ENCODE peak calls at places on chromosomes 11 and 22, in seven cellular contexts. One of them, this sample, is unnamed.

GRCh38 chr11:92296138-92296515 is 71.5 kb downstream of the FAT3 start:
- DNase-seq in uterus: no peak
- DNase-seq in prostate gland: no peak
- DNase-seq in IMR-90: peak; percentile 45
- DNase-seq in body of pancreas: no peak
- DNase-seq in HepG2: no peak
- DNase-seq in K562: no peak
- DNase-seq in this sample: no peak

GRCh38 chr11:132453411-132453810 is 1078.9 kb downstream of the OPCML start:
- DNase-seq in uterus: no peak
- DNase-seq in prostate gland: no peak
- DNase-seq in body of pancreas: no peak
- DNase-seq in K562: no peak
- DNase-seq in IMR-90: no peak
- DNase-seq in HepG2: no peak
- DNase-seq in this sample: no peak

GRCh38 chr11:1714908-1715885 is 18.2 kb downstream of the KRTAP5-6 start:
- DNase-seq in uterus: no peak
- DNase-seq in K562: no peak
- DNase-seq in body of pancreas: no peak
- DNase-seq in HepG2: no peak
- DNase-seq in prostate gland: no peak
- DNase-seq in IMR-90: no peak
- DNase-seq in this sample: no peak

GRCh38 chr11:24163146-24163545 is 333.7 kb upstream of the LUZP2 start:
- DNase-seq in K562: no peak
- DNase-seq in uterus: no peak
- DNase-seq in HepG2: no peak
- DNase-seq in body of pancreas: no peak
- DNase-seq in prostate gland: no peak
- DNase-seq in IMR-90: peak; percentile 15
- DNase-seq in this sample: no peak

GRCh38 chr11:2474059-2474901 is 29.5 kb downstream of the KCNQ1 start:
- DNase-seq in prostate gland: no peak
- DNase-seq in IMR-90: no peak
- DNase-seq in K562: no peak
- DNase-seq in HepG2: no peak
- DNase-seq in body of pancreas: no peak
- DNase-seq in uterus: no peak
- DNase-seq in this sample: no peak

GRCh38 chr11:62208785-62209144 is 292 bp downstream of the SCGB2A1 start:
- DNase-seq in body of pancreas: no peak
- DNase-seq in K562: no peak
- DNase-seq in uterus: no peak
- DNase-seq in prostate gland: no peak
- DNase-seq in IMR-90: no peak
- DNase-seq in HepG2: no peak
- DNase-seq in this sample: no peak

GRCh38 chr11:71977743-71978418 is 20.8 kb upstream of the IL18BP start:
- DNase-seq in uterus: peak; percentile 59
- DNase-seq in body of pancreas: peak; percentile 69
- DNase-seq in IMR-90: peak; percentile 57
- DNase-seq in K562: peak; percentile 37
- DNase-seq in HepG2: peak; percentile 36
- DNase-seq in prostate gland: peak; percentile 52
- DNase-seq in this sample: peak; percentile 72

GRCh38 chr22:37126882-37127281 is 17.4 kb upstream of the TMPRSS6 start:
- DNase-seq in body of pancreas: no peak
- DNase-seq in prostate gland: no peak
- DNase-seq in uterus: no peak
- DNase-seq in IMR-90: no peak
- DNase-seq in HepG2: no peak
- DNase-seq in K562: peak; percentile 16
- DNase-seq in this sample: no peak

GRCh38 chr22:26276530-26277200 is 107.4 kb downstream of the SEZ6L start:
- DNase-seq in HepG2: no peak
- DNase-seq in body of pancreas: no peak
- DNase-seq in K562: no peak
- DNase-seq in IMR-90: no peak
- DNase-seq in uterus: no peak
- DNase-seq in prostate gland: no peak
- DNase-seq in this sample: no peak

GRCh38 chr11:95596011-95596489 is 193.5 kb downstream of the FAM76B start:
- DNase-seq in body of pancreas: no peak
- DNase-seq in K562: no peak
- DNase-seq in prostate gland: no peak
- DNase-seq in HepG2: no peak
- DNase-seq in IMR-90: peak; percentile 39
- DNase-seq in uterus: no peak
- DNase-seq in this sample: no peak

GRCh38 chr11:122215244-122215992 is 99.4 kb upstream of the BLID start:
- DNase-seq in IMR-90: peak; percentile 99
- DNase-seq in K562: peak; percentile 23
- DNase-seq in body of pancreas: peak; percentile 69
- DNase-seq in HepG2: peak; percentile 29
- DNase-seq in prostate gland: peak; percentile 40
- DNase-seq in uterus: peak; percentile 82
- DNase-seq in this sample: peak; percentile 73

GRCh38 chr11:3154001-3154599 is 11.0 kb downstream of the OSBPL5 start:
- DNase-seq in prostate gland: no peak
- DNase-seq in HepG2: no peak
- DNase-seq in IMR-90: no peak
- DNase-seq in uterus: no peak
- DNase-seq in K562: peak; percentile 42
- DNase-seq in body of pancreas: no peak
- DNase-seq in this sample: no peak

GRCh38 chr11:34493468-34493867 is 20.1 kb downstream of the ELF5 start:
- DNase-seq in prostate gland: no peak
- DNase-seq in K562: no peak
- DNase-seq in body of pancreas: no peak
- DNase-seq in IMR-90: no peak
- DNase-seq in HepG2: no peak
- DNase-seq in uterus: no peak
- DNase-seq in this sample: no peak

GRCh38 chr11:30983810-30984441 is 385.6 kb downstream of the DCDC1 start:
- DNase-seq in HepG2: no peak
- DNase-seq in IMR-90: no peak
- DNase-seq in uterus: no peak
- DNase-seq in body of pancreas: no peak
- DNase-seq in prostate gland: no peak
- DNase-seq in K562: no peak
- DNase-seq in this sample: no peak

GRCh38 chr22:29673361-29673760 is 46.4 kb upstream of the CABP7 start:
- DNase-seq in uterus: no peak
- DNase-seq in body of pancreas: no peak
- DNase-seq in K562: no peak
- DNase-seq in IMR-90: no peak
- DNase-seq in prostate gland: no peak
- DNase-seq in HepG2: no peak
- DNase-seq in this sample: no peak

GRCh38 chr22:29674121-29674520 is 45.7 kb upstream of the CABP7 start:
- DNase-seq in IMR-90: no peak
- DNase-seq in HepG2: no peak
- DNase-seq in K562: no peak
- DNase-seq in prostate gland: no peak
- DNase-seq in uterus: no peak
- DNase-seq in body of pancreas: no peak
- DNase-seq in this sample: no peak

GRCh38 chr22:29683536-29683935 is 36.3 kb upstream of the CABP7 start:
- DNase-seq in K562: no peak
- DNase-seq in uterus: no peak
- DNase-seq in IMR-90: no peak
- DNase-seq in prostate gland: no peak
- DNase-seq in HepG2: no peak
- DNase-seq in body of pancreas: no peak
- DNase-seq in this sample: no peak

GRCh38 chr22:29684244-29684643 is 35.6 kb upstream of the CABP7 start:
- DNase-seq in K562: no peak
- DNase-seq in prostate gland: no peak
- DNase-seq in body of pancreas: no peak
- DNase-seq in HepG2: no peak
- DNase-seq in uterus: no peak
- DNase-seq in IMR-90: no peak
- DNase-seq in this sample: no peak

DNA sequence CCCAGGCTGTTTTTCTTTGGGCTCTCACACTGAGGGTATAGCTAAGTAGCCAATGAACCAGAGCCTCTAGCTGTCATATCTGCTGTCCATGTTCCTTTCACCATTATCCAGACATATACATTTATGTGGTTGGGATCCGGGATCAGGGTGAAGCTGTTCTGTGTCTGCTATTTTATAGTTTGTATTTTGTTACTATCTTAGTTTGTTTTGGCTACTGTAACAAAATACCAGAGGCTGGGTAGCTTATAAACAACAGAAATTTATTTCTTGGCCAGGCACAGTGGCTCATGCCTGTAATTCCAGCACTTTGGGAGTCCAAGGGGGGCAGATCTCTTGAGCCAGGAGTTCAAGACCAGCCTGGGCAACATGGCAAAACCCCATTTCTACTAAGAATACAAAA is 40.5 kb upstream of the CABP7 start:
- DNase-seq in prostate gland: no peak
- DNase-seq in K562: no peak
- DNase-seq in uterus: no peak
- DNase-seq in IMR-90: peak; percentile 19
- DNase-seq in body of pancreas: no peak
- DNase-seq in HepG2: no peak
- DNase-seq in this sample: no peak
- H3K27me3 ChIP-seq in prostate gland: no peaks in the 10 kb centered on the region
- H3K27me3 ChIP-seq in K562: no peaks in the 10 kb centered on the region
- H3K27me3 ChIP-seq in uterus: no peaks in the 10 kb centered on the region
- H3K27me3 ChIP-seq in IMR-90: no peaks in the 10 kb centered on the region
- H3K27me3 ChIP-seq in body of pancreas: no peaks in the 10 kb centered on the region
- H3K27me3 ChIP-seq in HepG2: no peaks in the 10 kb centered on the region
- H3K27me3 ChIP-seq in this sample: no peaks in the 10 kb centered on the region

GRCh38 chr11:6653055-6653454 is 2.6 kb downstream of the DCHS1 start:
- DNase-seq in K562: no peak
- DNase-seq in body of pancreas: no peak
- DNase-seq in prostate gland: no peak
- DNase-seq in IMR-90: no peak
- DNase-seq in uterus: no peak
- DNase-seq in HepG2: no peak
- DNase-seq in this sample: no peak
- TF ChIP-seq POLR2A in K562: no peak
- TF ChIP-seq POLR2A in body of pancreas: no peak
- TF ChIP-seq POLR2A in prostate gland: no peak
- TF ChIP-seq POLR2A in IMR-90: no peak
- TF ChIP-seq POLR2A in uterus: no peak
- TF ChIP-seq POLR2A in HepG2: no peak
- TF ChIP-seq POLR2A in this sample: no peak

DNA sequence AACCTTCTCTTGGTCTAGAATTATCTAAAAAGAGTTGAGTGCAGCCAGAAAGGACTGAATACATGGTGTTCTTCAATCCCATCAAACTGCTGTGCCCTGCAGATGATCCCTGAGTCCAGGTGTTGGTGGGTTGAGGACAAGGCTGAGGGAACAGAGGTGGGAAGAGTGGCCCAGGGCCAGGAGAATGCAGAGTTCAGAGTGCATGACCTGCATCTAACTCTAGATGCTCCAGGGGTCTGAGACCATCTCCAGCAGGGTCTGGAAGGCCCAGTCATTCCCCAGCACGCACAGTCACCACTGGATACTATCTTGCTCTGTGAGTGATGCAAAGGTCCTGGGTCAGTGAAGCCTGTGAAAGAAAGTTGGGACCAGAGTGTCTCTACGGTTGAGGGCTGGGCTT is 2.1 kb upstream of the VPREB1 start:
- DNase-seq in prostate gland: no peak
- DNase-seq in IMR-90: no peak
- DNase-seq in K562: no peak
- DNase-seq in uterus: no peak
- DNase-seq in body of pancreas: no peak
- DNase-seq in HepG2: no peak
- DNase-seq in this sample: no peak
- H3K27me3 ChIP-seq in prostate gland: peaks cover 3% of the 10 kb centered on the region
- H3K27me3 ChIP-seq in IMR-90: peaks cover 45% of the 10 kb centered on the region
- H3K27me3 ChIP-seq in K562: peaks cover 91% of the 10 kb centered on the region
- H3K27me3 ChIP-seq in uterus: no peaks in the 10 kb centered on the region
- H3K27me3 ChIP-seq in body of pancreas: no peaks in the 10 kb centered on the region
- H3K27me3 ChIP-seq in HepG2: peaks cover 3% of the 10 kb centered on the region
- H3K27me3 ChIP-seq in this sample: no peaks in the 10 kb centered on the region

GRCh38 chr11:125569913-125570621 is 790 bp downstream of the EI24 start:
- DNase-seq in IMR-90: peak; percentile 18
- DNase-seq in body of pancreas: peak; percentile 77
- DNase-seq in HepG2: no peak
- DNase-seq in K562: no peak
- DNase-seq in uterus: no peak
- DNase-seq in prostate gland: no peak
- DNase-seq in this sample: no peak

GRCh38 chr11:125572916-125573315 is 3.6 kb downstream of the EI24 start:
- DNase-seq in HepG2: no peak
- DNase-seq in uterus: no peak
- DNase-seq in K562: no peak
- DNase-seq in prostate gland: no peak
- DNase-seq in body of pancreas: no peak
- DNase-seq in IMR-90: no peak
- DNase-seq in this sample: no peak

GRCh38 chr11:125570952-125571351 is 1.7 kb downstream of the EI24 start:
- DNase-seq in HepG2: no peak
- DNase-seq in uterus: no peak
- DNase-seq in prostate gland: no peak
- DNase-seq in K562: no peak
- DNase-seq in IMR-90: no peak
- DNase-seq in body of pancreas: no peak
- DNase-seq in this sample: no peak

GRCh38 chr11:125566235-125566634 is 3.0 kb upstream of the EI24 start:
- DNase-seq in K562: no peak
- DNase-seq in body of pancreas: no peak
- DNase-seq in uterus: no peak
- DNase-seq in prostate gland: no peak
- DNase-seq in HepG2: no peak
- DNase-seq in IMR-90: no peak
- DNase-seq in this sample: no peak

DNA sequence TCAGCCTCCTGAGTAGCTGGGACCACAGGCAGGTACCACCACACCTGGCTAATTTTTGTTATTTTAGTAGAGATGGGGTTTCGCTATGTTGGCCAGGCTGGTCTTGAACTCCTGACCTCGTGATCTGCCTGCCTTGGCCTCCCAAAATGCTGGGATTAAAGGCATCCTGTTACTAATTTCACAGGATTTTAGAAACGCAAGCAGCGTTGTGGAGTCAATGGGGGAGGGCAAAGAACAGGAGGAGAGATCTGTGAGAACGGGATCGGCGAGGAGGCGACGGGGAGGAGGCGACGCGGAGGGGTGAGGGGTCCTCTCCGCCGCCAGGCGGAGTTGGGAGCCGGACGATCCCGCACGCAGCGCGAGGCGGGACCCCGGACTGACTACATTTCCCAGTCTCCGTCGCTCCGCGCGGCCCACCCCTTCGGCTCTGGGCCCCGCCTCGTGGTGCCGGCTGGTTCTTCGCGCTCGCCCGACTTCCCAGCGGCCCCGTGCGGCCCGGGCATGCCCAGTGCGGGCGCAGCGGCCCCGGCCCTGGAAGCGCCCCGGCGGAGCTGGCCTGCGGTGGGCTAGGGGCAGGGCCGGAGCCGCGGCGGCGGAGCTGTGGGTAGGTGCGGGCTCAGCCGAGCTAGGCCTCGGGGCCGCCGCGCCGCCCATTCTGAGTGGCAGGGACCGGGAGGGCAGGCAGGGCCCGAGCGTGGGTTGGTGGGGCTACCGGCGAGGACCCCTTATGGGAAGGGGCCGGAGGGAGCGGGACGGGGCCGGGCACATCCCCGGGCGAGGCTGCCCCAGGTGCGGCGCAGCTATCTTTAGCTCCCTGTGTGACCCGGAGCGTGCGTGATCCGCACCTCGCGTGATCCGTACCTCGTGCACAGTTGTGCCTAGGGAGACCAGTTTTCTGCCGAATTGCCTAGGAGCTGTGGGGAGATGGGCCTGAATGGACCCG is at the start of gene EI24:
- DNase-seq in body of pancreas: peak; percentile 92
- DNase-seq in uterus: peak; percentile 91
- DNase-seq in K562: peak; percentile 90
- DNase-seq in HepG2: peak; percentile 84
- DNase-seq in prostate gland: peak; percentile 85
- DNase-seq in IMR-90: peak; percentile 90
- DNase-seq in this sample: peak; percentile 93
- TF ChIP-seq POLR2A in body of pancreas: peak; percentile 58
- TF ChIP-seq POLR2A in uterus: peak; percentile 54
- TF ChIP-seq POLR2A in K562: peak; percentile 61
- TF ChIP-seq POLR2A in HepG2: peak; percentile 70
- TF ChIP-seq POLR2A in prostate gland: peak; percentile 63
- TF ChIP-seq POLR2A in IMR-90: peak; percentile 71
- TF ChIP-seq POLR2A in this sample: no peak

This sample was measured in testis.